ENCODE peak calls at places on chromosomes 12 and 14, in seven cellular contexts. One of them, this sample, is unnamed.

GRCh38 chr12:124684496-124684895 is 117.1 kb upstream of the NCOR2 start:
- DNase-seq in MCF 10A: no peak
- DNase-seq in GM10248: no peak
- DNase-seq in EL: no peak
- DNase-seq in gastrocnemius medialis: no peak
- DNase-seq in GM04504: no peak
- DNase-seq in body of pancreas: peak
- DNase-seq in this sample: no peak

GRCh38 chr12:45989277-45989856 is 1.0 kb downstream of the SCAF11 start:
- DNase-seq in GM10248: peak
- DNase-seq in GM04504: no peak
- DNase-seq in MCF 10A: peak
- DNase-seq in body of pancreas: no peak
- DNase-seq in EL: no peak
- DNase-seq in gastrocnemius medialis: peak
- DNase-seq in this sample: no peak

GRCh38 chr12:59651230-59651920 is 55.5 kb downstream of the SLC16A7 start:
- DNase-seq in gastrocnemius medialis: no peak
- DNase-seq in GM10248: no peak
- DNase-seq in EL: peak
- DNase-seq in GM04504: no peak
- DNase-seq in MCF 10A: no peak
- DNase-seq in body of pancreas: no peak
- DNase-seq in this sample: no peak

GRCh38 chr12:114248527-114248926 is 157.4 kb downstream of the TBX5 start:
- DNase-seq in body of pancreas: no peak
- DNase-seq in EL: peak
- DNase-seq in MCF 10A: peak
- DNase-seq in GM04504: no peak
- DNase-seq in GM10248: no peak
- DNase-seq in gastrocnemius medialis: no peak
- DNase-seq in this sample: no peak

GRCh38 chr14:104294983-104295680 is 156.7 kb downstream of the KIF26A start:
- DNase-seq in body of pancreas: no peak
- DNase-seq in GM04504: no peak
- DNase-seq in MCF 10A: no peak
- DNase-seq in GM10248: no peak
- DNase-seq in EL: no peak
- DNase-seq in gastrocnemius medialis: no peak
- DNase-seq in this sample: peak

GRCh38 chr14:70827366-70828151 is 18.2 kb upstream of the MAP3K9 start:
- DNase-seq in GM04504: no peak
- DNase-seq in EL: peak
- DNase-seq in body of pancreas: no peak
- DNase-seq in gastrocnemius medialis: no peak
- DNase-seq in GM10248: no peak
- DNase-seq in MCF 10A: no peak
- DNase-seq in this sample: no peak

GRCh38 chr12:131862600-131862993 is 31.8 kb upstream of the ULK1 start:
- DNase-seq in EL: no peak
- DNase-seq in GM04504: no peak
- DNase-seq in body of pancreas: no peak
- DNase-seq in GM10248: no peak
- DNase-seq in gastrocnemius medialis: no peak
- DNase-seq in MCF 10A: no peak
- DNase-seq in this sample: no peak

GRCh38 chr12:57632898-57633825 is at the start of gene B4GALNT1:
- DNase-seq in MCF 10A: peak
- DNase-seq in GM04504: no peak
- DNase-seq in GM10248: peak
- DNase-seq in gastrocnemius medialis: no peak
- DNase-seq in body of pancreas: peak
- DNase-seq in EL: peak
- DNase-seq in this sample: peak

GRCh38 chr12:89951050-89951693 is 242.5 kb upstream of the ATP2B1 start:
- DNase-seq in MCF 10A: peak
- DNase-seq in gastrocnemius medialis: no peak
- DNase-seq in EL: peak
- DNase-seq in GM10248: no peak
- DNase-seq in GM04504: no peak
- DNase-seq in body of pancreas: no peak
- DNase-seq in this sample: no peak

GRCh38 chr12:63319386-63319785 is 168.4 kb upstream of the AVPR1A start:
- DNase-seq in MCF 10A: peak
- DNase-seq in gastrocnemius medialis: no peak
- DNase-seq in GM10248: no peak
- DNase-seq in GM04504: no peak
- DNase-seq in body of pancreas: no peak
- DNase-seq in EL: peak
- DNase-seq in this sample: no peak

GRCh38 chr12:50187084-50187900 is 20.1 kb upstream of the CERS5 start:
- DNase-seq in EL: peak
- DNase-seq in GM04504: peak
- DNase-seq in GM10248: peak
- DNase-seq in body of pancreas: no peak
- DNase-seq in MCF 10A: no peak
- DNase-seq in gastrocnemius medialis: no peak
- DNase-seq in this sample: no peak

GRCh38 chr12:42735869-42736361 is 146.4 kb upstream of the PRICKLE1 start:
- DNase-seq in EL: no peak
- DNase-seq in body of pancreas: no peak
- DNase-seq in MCF 10A: no peak
- DNase-seq in GM04504: no peak
- DNase-seq in gastrocnemius medialis: peak
- DNase-seq in GM10248: no peak
- DNase-seq in this sample: no peak

GRCh38 chr12:122975790-122976647 is 975 bp downstream of the OGFOD2 start:
- DNase-seq in GM04504: no peak
- DNase-seq in gastrocnemius medialis: no peak
- DNase-seq in MCF 10A: no peak
- DNase-seq in body of pancreas: no peak
- DNase-seq in GM10248: no peak
- DNase-seq in EL: no peak
- DNase-seq in this sample: no peak

GRCh38 chr14:89429206-89430091 is 12.4 kb upstream of the FOXN3 start:
- DNase-seq in GM04504: no peak
- DNase-seq in EL: no peak
- DNase-seq in MCF 10A: no peak
- DNase-seq in body of pancreas: no peak
- DNase-seq in GM10248: peak
- DNase-seq in gastrocnemius medialis: no peak
- DNase-seq in this sample: peak

GRCh38 chr14:62213516-62213915 is 451.3 kb downstream of the SNAPC1 start:
- DNase-seq in gastrocnemius medialis: no peak
- DNase-seq in EL: peak
- DNase-seq in GM04504: no peak
- DNase-seq in body of pancreas: no peak
- DNase-seq in MCF 10A: peak
- DNase-seq in GM10248: no peak
- DNase-seq in this sample: no peak

GRCh38 chr14:70118064-70118463 is 70.7 kb downstream of the SLC8A3 start:
- DNase-seq in gastrocnemius medialis: no peak
- DNase-seq in GM04504: no peak
- DNase-seq in MCF 10A: no peak
- DNase-seq in EL: no peak
- DNase-seq in body of pancreas: no peak
- DNase-seq in GM10248: no peak
- DNase-seq in this sample: no peak

GRCh38 chr12:27808831-27809230 is 28.8 kb upstream of the MANSC4 start:
- DNase-seq in body of pancreas: peak
- DNase-seq in GM10248: no peak
- DNase-seq in MCF 10A: no peak
- DNase-seq in gastrocnemius medialis: no peak
- DNase-seq in GM04504: no peak
- DNase-seq in EL: no peak
- DNase-seq in this sample: no peak

GRCh38 chr14:22997676-22998323 is 12.1 kb downstream of the C14orf93 start:
- DNase-seq in GM04504: no peak
- DNase-seq in body of pancreas: no peak
- DNase-seq in MCF 10A: no peak
- DNase-seq in gastrocnemius medialis: no peak
- DNase-seq in EL: no peak
- DNase-seq in GM10248: no peak
- DNase-seq in this sample: peak

GRCh38 chr14:53249059-53249458 is 95.9 kb upstream of the DDHD1 start:
- DNase-seq in gastrocnemius medialis: no peak
- DNase-seq in GM10248: no peak
- DNase-seq in EL: peak
- DNase-seq in GM04504: no peak
- DNase-seq in MCF 10A: no peak
- DNase-seq in body of pancreas: no peak
- DNase-seq in this sample: no peak

GRCh38 chr14:37131205-37131604 is 41.2 kb downstream of the SLC25A21 start:
- DNase-seq in body of pancreas: no peak
- DNase-seq in GM04504: no peak
- DNase-seq in gastrocnemius medialis: no peak
- DNase-seq in MCF 10A: no peak
- DNase-seq in EL: no peak
- DNase-seq in GM10248: no peak
- DNase-seq in this sample: no peak

GRCh38 chr12:20044836-20045235 is 323.5 kb upstream of the PDE3A start:
- DNase-seq in MCF 10A: no peak
- DNase-seq in EL: peak
- DNase-seq in body of pancreas: no peak
- DNase-seq in GM04504: peak
- DNase-seq in GM10248: no peak
- DNase-seq in gastrocnemius medialis: no peak
- DNase-seq in this sample: no peak

GRCh38 chr14:59103396-59103795 is 85.1 kb upstream of the DAAM1 start:
- DNase-seq in MCF 10A: no peak
- DNase-seq in GM04504: no peak
- DNase-seq in body of pancreas: no peak
- DNase-seq in GM10248: no peak
- DNase-seq in EL: peak
- DNase-seq in gastrocnemius medialis: no peak
- DNase-seq in this sample: no peak

GRCh38 chr12:93978553-93978952 is 169.8 kb upstream of the PLXNC1 start:
- DNase-seq in gastrocnemius medialis: peak
- DNase-seq in EL: peak
- DNase-seq in GM04504: peak
- DNase-seq in MCF 10A: peak
- DNase-seq in body of pancreas: peak
- DNase-seq in GM10248: no peak
- DNase-seq in this sample: no peak

GRCh38 chr12:51320695-51321320 is 3.2 kb downstream of the BIN2 start:
- DNase-seq in GM10248: no peak
- DNase-seq in gastrocnemius medialis: no peak
- DNase-seq in GM04504: peak
- DNase-seq in EL: peak
- DNase-seq in body of pancreas: no peak
- DNase-seq in MCF 10A: no peak
- DNase-seq in this sample: no peak

GRCh38 chr14:74618078-74618952 is 6.3 kb upstream of the LTBP2 start:
- DNase-seq in GM04504: no peak
- DNase-seq in GM10248: no peak
- DNase-seq in gastrocnemius medialis: no peak
- DNase-seq in EL: peak
- DNase-seq in body of pancreas: peak
- DNase-seq in MCF 10A: peak
- DNase-seq in this sample: no peak

GRCh38 chr14:20578325-20578724 is 9.5 kb downstream of the RNASE11 start:
- DNase-seq in MCF 10A: no peak
- DNase-seq in gastrocnemius medialis: no peak
- DNase-seq in EL: no peak
- DNase-seq in GM04504: no peak
- DNase-seq in body of pancreas: no peak
- DNase-seq in GM10248: no peak
- DNase-seq in this sample: no peak

GRCh38 chr12:128449146-128449894 is 182.3 kb downstream of the TMEM132C start:
- DNase-seq in GM04504: no peak
- DNase-seq in gastrocnemius medialis: no peak
- DNase-seq in GM10248: no peak
- DNase-seq in MCF 10A: no peak
- DNase-seq in EL: no peak
- DNase-seq in body of pancreas: no peak
- DNase-seq in this sample: no peak

GRCh38 chr14:58760121-58760520 is 122.4 kb downstream of the DACT1 start:
- DNase-seq in MCF 10A: no peak
- DNase-seq in gastrocnemius medialis: no peak
- DNase-seq in GM04504: no peak
- DNase-seq in body of pancreas: no peak
- DNase-seq in GM10248: no peak
- DNase-seq in EL: no peak
- DNase-seq in this sample: peak

GRCh38 chr14:92964124-92965109 is 41.5 kb downstream of the CHGA start:
- DNase-seq in MCF 10A: no peak
- DNase-seq in gastrocnemius medialis: no peak
- DNase-seq in GM10248: no peak
- DNase-seq in GM04504: no peak
- DNase-seq in EL: no peak
- DNase-seq in body of pancreas: peak
- DNase-seq in this sample: no peak

GRCh38 chr12:583251-583869 is 79.9 kb downstream of the NINJ2 start:
- DNase-seq in body of pancreas: no peak
- DNase-seq in EL: no peak
- DNase-seq in gastrocnemius medialis: peak
- DNase-seq in MCF 10A: no peak
- DNase-seq in GM10248: no peak
- DNase-seq in GM04504: no peak
- DNase-seq in this sample: no peak

GRCh38 chr12:109178532-109178931 is 62.1 kb downstream of the ACACB start:
- DNase-seq in GM04504: no peak
- DNase-seq in GM10248: no peak
- DNase-seq in gastrocnemius medialis: no peak
- DNase-seq in body of pancreas: no peak
- DNase-seq in EL: no peak
- DNase-seq in MCF 10A: no peak
- DNase-seq in this sample: no peak

GRCh38 chr12:94172031-94172430 is 23.7 kb downstream of the PLXNC1 start:
- DNase-seq in gastrocnemius medialis: no peak
- DNase-seq in GM10248: no peak
- DNase-seq in body of pancreas: peak
- DNase-seq in GM04504: no peak
- DNase-seq in MCF 10A: peak
- DNase-seq in EL: no peak
- DNase-seq in this sample: no peak

GRCh38 chr12:2168808-2169207 is 116.0 kb downstream of the CACNA1C start:
- DNase-seq in body of pancreas: peak
- DNase-seq in gastrocnemius medialis: no peak
- DNase-seq in GM10248: no peak
- DNase-seq in GM04504: no peak
- DNase-seq in MCF 10A: peak
- DNase-seq in EL: peak
- DNase-seq in this sample: no peak

GRCh38 chr12:114902665-114903393 is 218.9 kb upstream of the TBX3 start:
- DNase-seq in body of pancreas: no peak
- DNase-seq in GM10248: no peak
- DNase-seq in GM04504: no peak
- DNase-seq in MCF 10A: no peak
- DNase-seq in EL: peak
- DNase-seq in gastrocnemius medialis: no peak
- DNase-seq in this sample: no peak